ENCODE peak calls at places on chromosomes 11 and 22, in five cellular contexts. One of them, this sample, is unnamed. For H3K4me1 and H3K9me3, the result is how much of the 10 kb centered on the place peaks cover.

GRCh38 chr22:37457093-37457893 is 28.9 kb downstream of the MFNG start:
- DNase-seq in adrenal gland: peak
- DNase-seq in aorta: peak
- DNase-seq in right lobe of liver: peak
- DNase-seq in transverse colon: peak
- DNase-seq in this sample: peak

GRCh38 chr11:124746621-124747243 is 5.3 kb downstream of the VSIG2 start:
- DNase-seq in adrenal gland: peak
- DNase-seq in right lobe of liver: peak
- DNase-seq in transverse colon: peak
- DNase-seq in aorta: peak
- DNase-seq in this sample: peak

GRCh38 chr11:122977455-122978302 is 4.0 kb downstream of the BSX start:
- DNase-seq in right lobe of liver: no peak
- DNase-seq in aorta: no peak
- DNase-seq in adrenal gland: no peak
- DNase-seq in transverse colon: no peak
- DNase-seq in this sample: no peak

GRCh38 chr11:83020942-83021779 is 50.5 kb downstream of the RAB30 start:
- DNase-seq in right lobe of liver: no peak
- DNase-seq in aorta: no peak
- DNase-seq in transverse colon: no peak
- DNase-seq in adrenal gland: no peak
- DNase-seq in this sample: no peak

GRCh38 chr22:19748139-19748538 is 12.4 kb upstream of the TBX1 start:
- DNase-seq in transverse colon: no peak
- DNase-seq in aorta: no peak
- DNase-seq in adrenal gland: no peak
- DNase-seq in right lobe of liver: no peak
- DNase-seq in this sample: no peak

GRCh38 chr11:134449713-134450112 is 37.7 kb upstream of the B3GAT1 start:
- DNase-seq in right lobe of liver: no peak
- DNase-seq in transverse colon: no peak
- DNase-seq in adrenal gland: no peak
- DNase-seq in aorta: no peak
- DNase-seq in this sample: no peak

GRCh38 chr11:16912607-16913006 is 101.6 kb downstream of the PLEKHA7 start:
- DNase-seq in adrenal gland: no peak
- DNase-seq in right lobe of liver: no peak
- DNase-seq in transverse colon: no peak
- DNase-seq in aorta: no peak
- DNase-seq in this sample: peak

GRCh38 chr11:61168292-61168691 is 7.1 kb upstream of the VPS37C start:
- DNase-seq in transverse colon: no peak
- DNase-seq in adrenal gland: no peak
- DNase-seq in aorta: no peak
- DNase-seq in right lobe of liver: no peak
- DNase-seq in this sample: no peak

GRCh38 chr11:109849946-109850345 is 243.2 kb upstream of the ZC3H12C start:
- DNase-seq in right lobe of liver: no peak
- DNase-seq in adrenal gland: no peak
- DNase-seq in aorta: no peak
- DNase-seq in transverse colon: no peak
- DNase-seq in this sample: no peak

GRCh38 chr11:112834277-112834755 is 126.9 kb upstream of the NCAM1 start:
- DNase-seq in aorta: peak
- DNase-seq in right lobe of liver: peak
- DNase-seq in transverse colon: peak
- DNase-seq in adrenal gland: peak
- DNase-seq in this sample: no peak

GRCh38 chr22:37117092-37117491 is 7.6 kb upstream of the TMPRSS6 start:
- DNase-seq in aorta: no peak
- DNase-seq in right lobe of liver: no peak
- DNase-seq in transverse colon: no peak
- DNase-seq in adrenal gland: no peak
- DNase-seq in this sample: no peak

GRCh38 chr11:46336781-46337180 is 10.5 kb upstream of the DGKZ start:
- DNase-seq in transverse colon: no peak
- DNase-seq in adrenal gland: no peak
- DNase-seq in right lobe of liver: no peak
- DNase-seq in aorta: no peak
- DNase-seq in this sample: no peak

GRCh38 chr11:18383388-18384156 is 10.8 kb upstream of the LDHA start:
- DNase-seq in adrenal gland: peak
- DNase-seq in transverse colon: peak
- DNase-seq in right lobe of liver: peak
- DNase-seq in aorta: peak
- DNase-seq in this sample: peak

GRCh38 chr11:34731596-34731995 is 110.7 kb downstream of the EHF start:
- DNase-seq in adrenal gland: no peak
- DNase-seq in aorta: no peak
- DNase-seq in transverse colon: no peak
- DNase-seq in right lobe of liver: no peak
- DNase-seq in this sample: no peak

GRCh38 chr11:27207025-27207650 is 155.9 kb downstream of the CCDC34 start:
- DNase-seq in transverse colon: no peak
- DNase-seq in adrenal gland: no peak
- DNase-seq in right lobe of liver: no peak
- DNase-seq in aorta: no peak
- DNase-seq in this sample: no peak
- H3K4me1 ChIP-seq in transverse colon: under half
- H3K4me1 ChIP-seq in adrenal gland: under half
- H3K4me1 ChIP-seq in right lobe of liver: under half
- H3K4me1 ChIP-seq in aorta: under half
- H3K4me1 ChIP-seq in this sample: under half

DNA sequence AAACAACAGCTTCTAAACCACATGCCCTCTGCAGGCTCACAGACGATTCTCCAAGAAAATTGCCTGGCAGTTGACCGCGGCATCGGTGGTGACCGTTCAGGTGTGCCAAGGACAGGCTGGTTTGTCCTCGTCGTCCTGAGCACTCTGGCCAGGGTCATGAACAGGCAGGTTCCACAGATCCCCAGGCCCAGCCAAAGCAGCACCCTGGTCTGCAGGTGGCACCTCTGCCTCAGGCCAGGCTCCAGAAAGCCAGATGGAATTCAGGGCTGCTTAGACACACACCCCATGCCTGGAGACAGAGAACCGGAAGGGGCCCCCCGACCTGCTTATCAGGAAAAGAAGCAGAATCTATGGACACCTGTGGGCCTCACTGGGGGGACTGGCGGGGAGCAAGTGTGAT is 338.7 kb downstream of the BRD1 start:
- DNase-seq in aorta: no peak
- DNase-seq in transverse colon: no peak
- DNase-seq in adrenal gland: no peak
- DNase-seq in right lobe of liver: no peak
- DNase-seq in this sample: no peak
- H3K9me3 ChIP-seq in aorta: under half
- H3K9me3 ChIP-seq in transverse colon: under half
- H3K9me3 ChIP-seq in adrenal gland: under half
- H3K9me3 ChIP-seq in right lobe of liver: under half
- H3K9me3 ChIP-seq in this sample: under half

GRCh38 chr11:2901854-2902783 is 16.5 kb upstream of the CDKN1C start:
- DNase-seq in right lobe of liver: peak
- DNase-seq in aorta: peak
- DNase-seq in transverse colon: peak
- DNase-seq in adrenal gland: peak
- DNase-seq in this sample: peak
- H3K27ac ChIP-seq in right lobe of liver: peak
- H3K27ac ChIP-seq in aorta: peak
- H3K27ac ChIP-seq in transverse colon: peak
- H3K27ac ChIP-seq in adrenal gland: no peak
- H3K27ac ChIP-seq in this sample: peak

GRCh38 chr11:64920124-64920523 is 3.1 kb upstream of the ATG2A start:
- DNase-seq in adrenal gland: no peak
- DNase-seq in aorta: no peak
- DNase-seq in right lobe of liver: no peak
- DNase-seq in transverse colon: no peak
- DNase-seq in this sample: no peak
- H3K4me1 ChIP-seq in adrenal gland: under half
- H3K4me1 ChIP-seq in aorta: under half
- H3K4me1 ChIP-seq in right lobe of liver: under half
- H3K4me1 ChIP-seq in transverse colon: under half
- H3K4me1 ChIP-seq in this sample: under half

DNA sequence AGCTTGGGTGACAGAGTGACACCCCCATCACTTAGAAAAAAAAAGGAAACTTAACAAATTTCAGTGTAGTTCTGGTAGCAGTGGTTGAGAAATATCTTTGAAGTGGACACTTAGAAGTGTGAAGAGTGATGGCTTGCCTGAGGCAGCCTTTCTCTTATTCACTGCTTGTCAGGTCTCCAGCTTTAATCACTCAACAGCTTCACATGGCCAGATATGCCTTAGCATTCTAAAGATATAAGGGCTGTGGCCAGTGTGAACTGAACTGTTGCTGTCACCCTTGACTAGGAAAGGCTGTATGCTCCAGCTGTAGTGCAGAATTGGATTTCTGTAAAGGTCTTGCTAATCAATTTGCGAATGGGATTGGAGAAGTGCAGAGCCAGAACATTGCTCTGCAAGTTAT is 266.6 kb downstream of the TMEM135 start:
- DNase-seq in transverse colon: no peak
- DNase-seq in adrenal gland: no peak
- DNase-seq in aorta: no peak
- DNase-seq in right lobe of liver: no peak
- DNase-seq in this sample: no peak
- H3K9me3 ChIP-seq in transverse colon: under half
- H3K9me3 ChIP-seq in adrenal gland: under half
- H3K9me3 ChIP-seq in aorta: under half
- H3K9me3 ChIP-seq in right lobe of liver: under half
- H3K9me3 ChIP-seq in this sample: under half

GRCh38 chr22:31282748-31283468 is 9.4 kb downstream of the PIK3IP1 start:
- DNase-seq in adrenal gland: no peak
- DNase-seq in aorta: no peak
- DNase-seq in right lobe of liver: no peak
- DNase-seq in transverse colon: no peak
- DNase-seq in this sample: no peak
- H3K27ac ChIP-seq in adrenal gland: no peak
- H3K27ac ChIP-seq in aorta: no peak
- H3K27ac ChIP-seq in right lobe of liver: no peak
- H3K27ac ChIP-seq in transverse colon: peak
- H3K27ac ChIP-seq in this sample: no peak

This sample was measured in small intestine.